ENCODE peak calls at places on chromosomes 4 and X, in six cellular contexts. R is GM10248, T is ovary, Z is cardiac muscle cell, B is fibroblast of the aortic adventitia, K is astrocyte of the spinal cord. I is an unnamed sample.

GRCh38 chr4:6470502-6471302 is 1.7 kb downstream of the PPP2R2C start:
- DNase-seq in R (no peak), T (peak), Z (peak), B (peak), K (peak), I (peak)

GRCh38 chr4:15345134-15345533 is 82.7 kb upstream of the C1QTNF7 start:
- DNase-seq in R (no peak), T (no peak), Z (no peak), B (no peak), K (no peak), I (no peak)

GRCh38 chr4:107314156-107314555 is 278.0 kb upstream of the DKK2 start:
- DNase-seq in R (no peak), T (no peak), Z (no peak), B (no peak), K (no peak), I (no peak)

GRCh38 chr4:167234388-167234881 is at the start of gene SPOCK3:
- DNase-seq in R (no peak), T (peak), Z (peak), B (peak), K (peak), I (no peak)

GRCh38 chrX:20711366-20711765 is 444.7 kb upstream of the RPS6KA3 start:
- DNase-seq in R (no peak), T (no peak), Z (no peak), B (no peak), K (no peak), I (no peak)

GRCh38 chr4:40255722-40256281 is 59.0 kb downstream of the RHOH start:
- DNase-seq in R (no peak), T (no peak), Z (no peak), B (peak), K (peak), I (no peak)

GRCh38 chrX:16479206-16479869 is 170.6 kb upstream of the S100G start:
- DNase-seq in R (no peak), T (no peak), Z (no peak), B (peak), K (peak), I (no peak)

GRCh38 chr4:133711817-133712216 is 489.8 kb downstream of the PABPC4L start:
- DNase-seq in R (no peak), T (no peak), Z (no peak), B (peak), K (no peak), I (no peak)

GRCh38 chr4:26746742-26747351 is 113.8 kb upstream of the STIM2 start:
- DNase-seq in R (peak), T (no peak), Z (no peak), B (no peak), K (no peak), I (peak)

GRCh38 chr4:155761916-155762315 is 3.1 kb downstream of the GUCY1B1 start:
- DNase-seq in R (no peak), T (no peak), Z (no peak), B (no peak), K (peak), I (no peak)

GRCh38 chr4:158065603-158066002 is 107.2 kb downstream of the GASK1B start:
- DNase-seq in R (no peak), T (no peak), Z (no peak), B (no peak), K (no peak), I (no peak)

GRCh38 chrX:108271397-108271787 is 166.8 kb downstream of the COL4A6 start:
- DNase-seq in R (no peak), T (no peak), Z (no peak), B (no peak), K (no peak), I (no peak)

GRCh38 chr4:128461300-128462103 is 173.9 kb upstream of the PGRMC2 start:
- DNase-seq in R (no peak), T (peak), Z (no peak), B (peak), K (peak), I (no peak)

GRCh38 chrX:50812995-50813842 is 775 bp downstream of the SHROOM4 start:
- DNase-seq in R (no peak), T (peak), Z (peak), B (peak), K (peak), I (no peak)

GRCh38 chr4:20474119-20474518 is 222.4 kb downstream of the SLIT2 start:
- DNase-seq in R (no peak), T (no peak), Z (peak), B (peak), K (peak), I (no peak)

GRCh38 chr4:158322119-158322518 is 111.8 kb downstream of the TMEM144 start:
- DNase-seq in R (no peak), T (no peak), Z (no peak), B (no peak), K (no peak), I (no peak)

GRCh38 chr4:76993787-76994641 is 44.5 kb downstream of the SEPTIN11 start:
- DNase-seq in R (peak), T (no peak), Z (peak), B (no peak), K (no peak), I (peak)

GRCh38 chrX:20378291-20378920 is 111.7 kb upstream of the RPS6KA3 start:
- DNase-seq in R (peak), T (no peak), Z (no peak), B (no peak), K (no peak), I (peak)

GRCh38 chr4:168648929-168649328 is 152.1 kb downstream of the PALLD start:
- DNase-seq in R (no peak), T (no peak), Z (no peak), B (peak), K (peak), I (no peak)

DNA sequence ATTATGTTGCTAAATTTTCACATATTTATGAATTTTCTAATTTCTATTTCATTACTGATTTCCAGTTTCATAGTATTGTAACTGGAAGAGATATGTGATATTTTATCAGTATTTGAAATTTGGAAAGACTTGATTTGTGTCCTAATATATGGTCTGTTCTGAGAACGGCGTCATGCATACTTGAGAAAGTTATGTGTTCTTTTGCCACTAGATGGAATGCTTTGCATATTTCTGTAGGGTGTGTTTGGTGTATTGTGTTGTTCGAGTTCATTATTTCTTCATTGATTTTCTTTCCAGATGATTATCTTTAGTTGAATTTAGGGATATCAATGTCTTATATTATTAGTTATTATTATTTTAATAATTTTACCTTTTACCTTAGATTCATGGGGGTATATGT is 110.6 kb upstream of the ITM2A start:
- DNase-seq in R (no peak), T (no peak), Z (no peak), B (no peak), K (no peak), I (no peak)
- TF ChIP-seq CTCF in R (no peak), T (no peak), Z (no peak), B (no peak), K (no peak), I (no peak)

GRCh38 chr4:184289179-184289535 is 71.5 kb upstream of the ENPP6 start:
- DNase-seq in R (no peak), T (no peak), Z (no peak), B (no peak), K (no peak), I (no peak)

GRCh38 chr4:184286346-184286745 is 68.7 kb upstream of the ENPP6 start:
- DNase-seq in R (no peak), T (peak), Z (no peak), B (peak), K (no peak), I (no peak)

GRCh38 chr4:184287697-184288255 is 70.1 kb upstream of the ENPP6 start:
- DNase-seq in R (no peak), T (no peak), Z (no peak), B (peak), K (peak), I (no peak)

GRCh38 chr4:184292465-184292867 is 74.8 kb upstream of the ENPP6 start:
- DNase-seq in R (no peak), T (no peak), Z (no peak), B (no peak), K (no peak), I (no peak)

GRCh38 chr4:184288451-184289178 is 70.9 kb upstream of the ENPP6 start:
- DNase-seq in R (peak), T (peak), Z (no peak), B (no peak), K (no peak), I (peak)
- TF ChIP-seq CTCF in R (no peak), T (no peak), Z (no peak), B (no peak), K (no peak), I (no peak)

GRCh38 chr4:118954246-118954645 is 65.6 kb downstream of the SYNPO2 start:
- DNase-seq in R (no peak), T (no peak), Z (no peak), B (peak), K (peak), I (no peak)
- TF ChIP-seq CTCF in R (peak), T (no peak), Z (peak), B (peak), K (peak), I (no peak)

DNA sequence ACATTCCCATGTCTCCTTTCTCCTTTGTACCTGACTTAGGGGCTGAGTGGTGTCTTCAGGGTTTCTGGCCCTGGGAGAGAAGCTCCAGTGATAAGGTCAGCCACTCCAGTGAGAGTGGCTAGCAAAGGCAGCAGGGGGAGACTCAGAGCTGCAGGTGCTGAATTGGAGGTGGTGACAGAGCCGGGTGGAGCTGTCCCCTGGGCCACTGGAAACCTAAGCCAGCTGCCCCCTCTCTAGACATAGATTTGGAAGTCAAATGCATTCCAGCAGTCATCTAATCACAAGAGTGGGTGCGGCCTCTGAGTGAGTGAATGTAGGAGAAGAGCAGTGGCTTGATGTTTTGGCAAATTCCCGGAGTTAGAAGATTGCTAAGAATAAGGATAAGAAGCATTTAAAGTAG is 28.5 kb downstream of the TRIM2 start:
- DNase-seq in R (no peak), T (no peak), Z (peak), B (peak), K (no peak), I (no peak)
- TF ChIP-seq CTCF in R (no peak), T (no peak), Z (peak), B (peak), K (no peak), I (no peak)

GRCh38 chrX:13778916-13779315 is 38.0 kb downstream of the GPM6B start:
- DNase-seq in R (no peak), T (no peak), Z (no peak), B (peak), K (peak), I (no peak)
- TF ChIP-seq CTCF in R (no peak), T (no peak), Z (no peak), B (no peak), K (no peak), I (no peak)

DNA sequence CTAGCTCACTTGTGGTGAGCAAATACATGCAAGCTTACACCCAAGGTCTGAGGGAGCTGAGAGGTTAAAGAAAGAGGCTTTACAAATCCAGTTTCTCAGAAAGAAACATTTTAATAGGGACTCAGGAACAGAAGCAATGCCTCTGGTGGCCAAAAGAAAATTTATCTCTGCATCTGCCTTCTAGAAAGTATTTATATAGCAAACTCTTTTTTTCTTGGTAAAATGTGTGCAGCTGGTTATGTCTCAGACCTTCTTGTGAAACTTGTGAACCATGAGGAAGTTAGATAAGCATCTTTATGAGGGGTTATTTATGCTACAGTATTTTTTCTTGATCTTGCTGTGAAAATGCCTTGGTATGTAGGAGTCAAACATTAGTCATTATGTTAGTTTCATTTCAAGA is 48.5 kb upstream of the CYSLTR1 start:
- DNase-seq in R (no peak), T (no peak), Z (no peak), B (peak), K (no peak), I (no peak)
- TF ChIP-seq CTCF in R (no peak), T (no peak), Z (no peak), B (peak), K (no peak), I (no peak)

DNA sequence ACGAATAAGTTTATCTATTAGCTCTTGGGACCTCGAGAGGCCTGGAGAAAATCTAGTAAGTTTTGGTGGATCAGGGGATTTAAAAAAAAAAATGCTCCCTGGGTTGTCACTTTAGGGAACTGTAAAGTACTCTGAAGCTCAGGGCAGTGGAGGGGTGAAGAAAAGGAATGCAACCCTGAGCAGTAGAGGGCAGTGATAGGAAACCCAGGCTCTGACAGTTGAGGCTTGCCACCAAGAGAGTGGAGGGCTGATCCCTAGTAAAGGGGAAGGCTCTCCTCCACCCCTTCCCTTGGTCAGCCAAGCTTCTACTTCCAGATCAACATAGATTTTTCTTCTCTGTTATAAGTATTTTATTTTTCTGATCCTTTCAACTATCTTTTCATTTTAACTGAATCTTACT is 73.1 kb downstream of the FBXO8 start:
- DNase-seq in R (no peak), T (no peak), Z (no peak), B (no peak), K (no peak), I (no peak)
- TF ChIP-seq CTCF in R (no peak), T (no peak), Z (no peak), B (peak), K (no peak), I (no peak)

GRCh38 chr4:140662082-140662869 is 93.5 kb upstream of the UCP1 start:
- DNase-seq in R (no peak), T (no peak), Z (no peak), B (no peak), K (peak), I (no peak)
- TF ChIP-seq CTCF in R (no peak), T (no peak), Z (no peak), B (no peak), K (no peak), I (no peak)

GRCh38 chr4:95580226-95580625 is 31.5 kb upstream of the UNC5C start:
- DNase-seq in R (no peak), T (no peak), Z (no peak), B (no peak), K (no peak), I (no peak)
- TF ChIP-seq CTCF in R (no peak), T (no peak), Z (no peak), B (no peak), K (no peak), I (no peak)

I was measured in GM20000.